ENCODE peak calls at places on chromosomes 2 and 18, in seven cellular contexts. One of them, this sample, is unnamed.

GRCh38 chr2:64492272-64492671 is 31.9 kb upstream of the AFTPH start:
- DNase-seq in activated CD8-positive, alpha-beta memory T cell treated with anti-CD3 and anti-CD28 coated beads for 48 hours: no peak
- DNase-seq in endothelial cell: no peak
- DNase-seq in dermis microvascular lymphatic vessel endothelial cell: peak
- DNase-seq in NCI-H524: no peak
- DNase-seq in tibial artery: no peak
- DNase-seq in progenitor cell of endocrine pancreas: no peak
- DNase-seq in this sample: no peak

GRCh38 chr18:58893388-58894099 is 28.9 kb downstream of the ZNF532 start:
- DNase-seq in dermis microvascular lymphatic vessel endothelial cell: no peak
- DNase-seq in activated CD8-positive, alpha-beta memory T cell treated with anti-CD3 and anti-CD28 coated beads for 48 hours: no peak
- DNase-seq in progenitor cell of endocrine pancreas: no peak
- DNase-seq in tibial artery: no peak
- DNase-seq in NCI-H524: no peak
- DNase-seq in endothelial cell: no peak
- DNase-seq in this sample: no peak

GRCh38 chr2:8119782-8120551 is 561.9 kb upstream of the ID2 start:
- DNase-seq in dermis microvascular lymphatic vessel endothelial cell: no peak
- DNase-seq in activated CD8-positive, alpha-beta memory T cell treated with anti-CD3 and anti-CD28 coated beads for 48 hours: no peak
- DNase-seq in tibial artery: no peak
- DNase-seq in progenitor cell of endocrine pancreas: no peak
- DNase-seq in NCI-H524: no peak
- DNase-seq in endothelial cell: no peak
- DNase-seq in this sample: peak

GRCh38 chr2:96800762-96801463 is 15.2 kb upstream of the CNNM3 start:
- DNase-seq in activated CD8-positive, alpha-beta memory T cell treated with anti-CD3 and anti-CD28 coated beads for 48 hours: peak
- DNase-seq in endothelial cell: peak
- DNase-seq in dermis microvascular lymphatic vessel endothelial cell: peak
- DNase-seq in progenitor cell of endocrine pancreas: peak
- DNase-seq in NCI-H524: peak
- DNase-seq in tibial artery: peak
- DNase-seq in this sample: peak

GRCh38 chr2:190405995-190406394 is 2.2 kb upstream of the MFSD6 start:
- DNase-seq in dermis microvascular lymphatic vessel endothelial cell: no peak
- DNase-seq in endothelial cell: no peak
- DNase-seq in progenitor cell of endocrine pancreas: no peak
- DNase-seq in activated CD8-positive, alpha-beta memory T cell treated with anti-CD3 and anti-CD28 coated beads for 48 hours: no peak
- DNase-seq in NCI-H524: no peak
- DNase-seq in tibial artery: no peak
- DNase-seq in this sample: no peak

GRCh38 chr2:215680605-215681598 is 245.0 kb upstream of the FN1 start:
- DNase-seq in activated CD8-positive, alpha-beta memory T cell treated with anti-CD3 and anti-CD28 coated beads for 48 hours: no peak
- DNase-seq in dermis microvascular lymphatic vessel endothelial cell: no peak
- DNase-seq in NCI-H524: no peak
- DNase-seq in endothelial cell: no peak
- DNase-seq in tibial artery: peak
- DNase-seq in progenitor cell of endocrine pancreas: no peak
- DNase-seq in this sample: peak

GRCh38 chr18:78431606-78432005 is 548.0 kb upstream of the SALL3 start:
- DNase-seq in dermis microvascular lymphatic vessel endothelial cell: no peak
- DNase-seq in endothelial cell: no peak
- DNase-seq in NCI-H524: no peak
- DNase-seq in activated CD8-positive, alpha-beta memory T cell treated with anti-CD3 and anti-CD28 coated beads for 48 hours: no peak
- DNase-seq in tibial artery: no peak
- DNase-seq in progenitor cell of endocrine pancreas: no peak
- DNase-seq in this sample: no peak

GRCh38 chr2:237858294-237859081 is 935 bp upstream of the RAMP1 start:
- DNase-seq in progenitor cell of endocrine pancreas: peak
- DNase-seq in tibial artery: peak
- DNase-seq in NCI-H524: peak
- DNase-seq in endothelial cell: peak
- DNase-seq in dermis microvascular lymphatic vessel endothelial cell: peak
- DNase-seq in activated CD8-positive, alpha-beta memory T cell treated with anti-CD3 and anti-CD28 coated beads for 48 hours: no peak
- DNase-seq in this sample: peak

GRCh38 chr2:47065771-47066380 is 89.2 kb downstream of the STPG4 start:
- DNase-seq in tibial artery: no peak
- DNase-seq in endothelial cell: no peak
- DNase-seq in dermis microvascular lymphatic vessel endothelial cell: no peak
- DNase-seq in NCI-H524: no peak
- DNase-seq in activated CD8-positive, alpha-beta memory T cell treated with anti-CD3 and anti-CD28 coated beads for 48 hours: no peak
- DNase-seq in progenitor cell of endocrine pancreas: no peak
- DNase-seq in this sample: peak

GRCh38 chr2:231615058-231615671 is 22.5 kb downstream of the TEX44 start:
- DNase-seq in endothelial cell: no peak
- DNase-seq in tibial artery: no peak
- DNase-seq in dermis microvascular lymphatic vessel endothelial cell: no peak
- DNase-seq in progenitor cell of endocrine pancreas: peak
- DNase-seq in NCI-H524: no peak
- DNase-seq in activated CD8-positive, alpha-beta memory T cell treated with anti-CD3 and anti-CD28 coated beads for 48 hours: no peak
- DNase-seq in this sample: no peak

GRCh38 chr18:77320960-77321559 is 71.4 kb downstream of the GALR1 start:
- DNase-seq in progenitor cell of endocrine pancreas: no peak
- DNase-seq in activated CD8-positive, alpha-beta memory T cell treated with anti-CD3 and anti-CD28 coated beads for 48 hours: no peak
- DNase-seq in NCI-H524: peak
- DNase-seq in tibial artery: no peak
- DNase-seq in endothelial cell: no peak
- DNase-seq in dermis microvascular lymphatic vessel endothelial cell: no peak
- DNase-seq in this sample: no peak

This sample was measured in AG20443.